ENCODE peak calls at places on chromosome 5, in seven cellular contexts. One of them, this sample, is unnamed.

GRCh38 chr5:79346420-79346824 is 110.5 kb downstream of the JMY start:
- DNase-seq in upper lobe of right lung: no peak
- DNase-seq in heart right ventricle: no peak
- DNase-seq in activated effector memory CD4-positive, alpha-beta T cell treated with Interleukin-2 at 50 U/mL for 16 hours: no peak
- DNase-seq in dermis blood vessel endothelial cell: no peak
- DNase-seq in M059J: peak
- DNase-seq in endothelial cell: no peak
- DNase-seq in this sample: peak

GRCh38 chr5:126676195-126676624 is 75.5 kb downstream of the PHAX start:
- DNase-seq in activated effector memory CD4-positive, alpha-beta T cell treated with Interleukin-2 at 50 U/mL for 16 hours: peak
- DNase-seq in dermis blood vessel endothelial cell: peak
- DNase-seq in upper lobe of right lung: no peak
- DNase-seq in M059J: peak
- DNase-seq in endothelial cell: peak
- DNase-seq in heart right ventricle: no peak
- DNase-seq in this sample: peak

GRCh38 chr5:127042593-127042992 is 12.2 kb upstream of the MARCHF3 start:
- DNase-seq in M059J: no peak
- DNase-seq in endothelial cell: no peak
- DNase-seq in heart right ventricle: no peak
- DNase-seq in upper lobe of right lung: no peak
- DNase-seq in activated effector memory CD4-positive, alpha-beta T cell treated with Interleukin-2 at 50 U/mL for 16 hours: no peak
- DNase-seq in dermis blood vessel endothelial cell: peak
- DNase-seq in this sample: peak

GRCh38 chr5:180831139-180832080 is 28.8 kb upstream of the MGAT1 start:
- DNase-seq in activated effector memory CD4-positive, alpha-beta T cell treated with Interleukin-2 at 50 U/mL for 16 hours: peak
- DNase-seq in heart right ventricle: peak
- DNase-seq in endothelial cell: peak
- DNase-seq in dermis blood vessel endothelial cell: peak
- DNase-seq in upper lobe of right lung: peak
- DNase-seq in M059J: peak
- DNase-seq in this sample: peak

GRCh38 chr5:105745111-105745510 is 1925.6 kb downstream of the EFNA5 start:
- DNase-seq in activated effector memory CD4-positive, alpha-beta T cell treated with Interleukin-2 at 50 U/mL for 16 hours: no peak
- DNase-seq in endothelial cell: no peak
- DNase-seq in heart right ventricle: no peak
- DNase-seq in upper lobe of right lung: no peak
- DNase-seq in M059J: no peak
- DNase-seq in dermis blood vessel endothelial cell: no peak
- DNase-seq in this sample: no peak

GRCh38 chr5:133261993-133262392 is 210.2 kb downstream of the HSPA4 start:
- DNase-seq in heart right ventricle: no peak
- DNase-seq in dermis blood vessel endothelial cell: no peak
- DNase-seq in activated effector memory CD4-positive, alpha-beta T cell treated with Interleukin-2 at 50 U/mL for 16 hours: no peak
- DNase-seq in upper lobe of right lung: no peak
- DNase-seq in endothelial cell: no peak
- DNase-seq in M059J: no peak
- DNase-seq in this sample: no peak

GRCh38 chr5:59542841-59543825 is 350.4 kb downstream of the PDE4D start:
- DNase-seq in dermis blood vessel endothelial cell: peak
- DNase-seq in heart right ventricle: peak
- DNase-seq in endothelial cell: no peak
- DNase-seq in upper lobe of right lung: no peak
- DNase-seq in activated effector memory CD4-positive, alpha-beta T cell treated with Interleukin-2 at 50 U/mL for 16 hours: no peak
- DNase-seq in M059J: peak
- DNase-seq in this sample: no peak

GRCh38 chr5:369151-369939 is 47.8 kb downstream of the AHRR start:
- DNase-seq in dermis blood vessel endothelial cell: peak
- DNase-seq in endothelial cell: no peak
- DNase-seq in M059J: no peak
- DNase-seq in heart right ventricle: no peak
- DNase-seq in activated effector memory CD4-positive, alpha-beta T cell treated with Interleukin-2 at 50 U/mL for 16 hours: no peak
- DNase-seq in upper lobe of right lung: peak
- DNase-seq in this sample: no peak

GRCh38 chr5:180658774-180659564 is 9.6 kb upstream of the FLT4 start:
- DNase-seq in activated effector memory CD4-positive, alpha-beta T cell treated with Interleukin-2 at 50 U/mL for 16 hours: no peak
- DNase-seq in upper lobe of right lung: peak
- DNase-seq in M059J: no peak
- DNase-seq in heart right ventricle: no peak
- DNase-seq in endothelial cell: no peak
- DNase-seq in dermis blood vessel endothelial cell: no peak
- DNase-seq in this sample: no peak

GRCh38 chr5:146032911-146033310 is 72.5 kb downstream of the PLAC8L1 start:
- DNase-seq in endothelial cell: no peak
- DNase-seq in upper lobe of right lung: no peak
- DNase-seq in dermis blood vessel endothelial cell: no peak
- DNase-seq in activated effector memory CD4-positive, alpha-beta T cell treated with Interleukin-2 at 50 U/mL for 16 hours: no peak
- DNase-seq in heart right ventricle: no peak
- DNase-seq in M059J: no peak
- DNase-seq in this sample: no peak

GRCh38 chr5:2546983-2547382 is 204.5 kb downstream of the IRX2 start:
- DNase-seq in activated effector memory CD4-positive, alpha-beta T cell treated with Interleukin-2 at 50 U/mL for 16 hours: no peak
- DNase-seq in heart right ventricle: no peak
- DNase-seq in M059J: no peak
- DNase-seq in upper lobe of right lung: no peak
- DNase-seq in dermis blood vessel endothelial cell: no peak
- DNase-seq in endothelial cell: no peak
- DNase-seq in this sample: no peak

GRCh38 chr5:67037171-67037570 is 159.4 kb downstream of the CD180 start:
- DNase-seq in heart right ventricle: no peak
- DNase-seq in upper lobe of right lung: no peak
- DNase-seq in dermis blood vessel endothelial cell: no peak
- DNase-seq in activated effector memory CD4-positive, alpha-beta T cell treated with Interleukin-2 at 50 U/mL for 16 hours: no peak
- DNase-seq in endothelial cell: no peak
- DNase-seq in M059J: no peak
- DNase-seq in this sample: no peak

GRCh38 chr5:150399158-150400019 is 13.3 kb downstream of the CD74 start:
- DNase-seq in upper lobe of right lung: no peak
- DNase-seq in M059J: peak
- DNase-seq in heart right ventricle: no peak
- DNase-seq in activated effector memory CD4-positive, alpha-beta T cell treated with Interleukin-2 at 50 U/mL for 16 hours: no peak
- DNase-seq in dermis blood vessel endothelial cell: no peak
- DNase-seq in endothelial cell: no peak
- DNase-seq in this sample: no peak

GRCh38 chr5:39055760-39056393 is 18.3 kb downstream of the RICTOR start:
- DNase-seq in M059J: no peak
- DNase-seq in endothelial cell: no peak
- DNase-seq in activated effector memory CD4-positive, alpha-beta T cell treated with Interleukin-2 at 50 U/mL for 16 hours: no peak
- DNase-seq in dermis blood vessel endothelial cell: no peak
- DNase-seq in heart right ventricle: no peak
- DNase-seq in upper lobe of right lung: no peak
- DNase-seq in this sample: no peak

GRCh38 chr5:175846332-175846731 is 25.0 kb upstream of the CPLX2 start:
- DNase-seq in upper lobe of right lung: no peak
- DNase-seq in dermis blood vessel endothelial cell: no peak
- DNase-seq in endothelial cell: no peak
- DNase-seq in heart right ventricle: no peak
- DNase-seq in activated effector memory CD4-positive, alpha-beta T cell treated with Interleukin-2 at 50 U/mL for 16 hours: no peak
- DNase-seq in M059J: no peak
- DNase-seq in this sample: no peak

GRCh38 chr5:35853652-35854051 is 3.0 kb upstream of the IL7R start:
- DNase-seq in endothelial cell: no peak
- DNase-seq in upper lobe of right lung: no peak
- DNase-seq in M059J: no peak
- DNase-seq in activated effector memory CD4-positive, alpha-beta T cell treated with Interleukin-2 at 50 U/mL for 16 hours: peak
- DNase-seq in heart right ventricle: no peak
- DNase-seq in dermis blood vessel endothelial cell: no peak
- DNase-seq in this sample: no peak

GRCh38 chr5:128632264-128632663 is 94.2 kb upstream of the FBN2 start:
- DNase-seq in dermis blood vessel endothelial cell: peak
- DNase-seq in heart right ventricle: no peak
- DNase-seq in endothelial cell: peak
- DNase-seq in activated effector memory CD4-positive, alpha-beta T cell treated with Interleukin-2 at 50 U/mL for 16 hours: no peak
- DNase-seq in M059J: peak
- DNase-seq in upper lobe of right lung: no peak
- DNase-seq in this sample: no peak

GRCh38 chr5:91474201-91474600 is 91.1 kb upstream of the ARRDC3 start:
- DNase-seq in heart right ventricle: no peak
- DNase-seq in activated effector memory CD4-positive, alpha-beta T cell treated with Interleukin-2 at 50 U/mL for 16 hours: no peak
- DNase-seq in dermis blood vessel endothelial cell: no peak
- DNase-seq in upper lobe of right lung: no peak
- DNase-seq in endothelial cell: no peak
- DNase-seq in M059J: peak
- DNase-seq in this sample: no peak

GRCh38 chr5:390571-391491 is 52.1 kb upstream of the EXOC3 start:
- DNase-seq in activated effector memory CD4-positive, alpha-beta T cell treated with Interleukin-2 at 50 U/mL for 16 hours: no peak
- DNase-seq in M059J: no peak
- DNase-seq in endothelial cell: no peak
- DNase-seq in dermis blood vessel endothelial cell: peak
- DNase-seq in heart right ventricle: no peak
- DNase-seq in upper lobe of right lung: peak
- DNase-seq in this sample: no peak

GRCh38 chr5:44665101-44665701 is 143.5 kb upstream of the MRPS30 start:
- DNase-seq in M059J: peak
- DNase-seq in endothelial cell: no peak
- DNase-seq in upper lobe of right lung: no peak
- DNase-seq in activated effector memory CD4-positive, alpha-beta T cell treated with Interleukin-2 at 50 U/mL for 16 hours: no peak
- DNase-seq in dermis blood vessel endothelial cell: no peak
- DNase-seq in heart right ventricle: no peak
- DNase-seq in this sample: no peak

GRCh38 chr5:112210430-112211005 is 208.6 kb downstream of the EPB41L4A start:
- DNase-seq in activated effector memory CD4-positive, alpha-beta T cell treated with Interleukin-2 at 50 U/mL for 16 hours: no peak
- DNase-seq in endothelial cell: peak
- DNase-seq in M059J: peak
- DNase-seq in heart right ventricle: no peak
- DNase-seq in dermis blood vessel endothelial cell: peak
- DNase-seq in upper lobe of right lung: no peak
- DNase-seq in this sample: no peak

GRCh38 chr5:127884416-127884815 is 181.2 kb downstream of the CCDC192 start:
- DNase-seq in M059J: no peak
- DNase-seq in activated effector memory CD4-positive, alpha-beta T cell treated with Interleukin-2 at 50 U/mL for 16 hours: no peak
- DNase-seq in heart right ventricle: no peak
- DNase-seq in endothelial cell: no peak
- DNase-seq in upper lobe of right lung: no peak
- DNase-seq in dermis blood vessel endothelial cell: no peak
- DNase-seq in this sample: no peak

GRCh38 chr5:176866913-176867312 is 32.2 kb downstream of the HK3 start:
- DNase-seq in heart right ventricle: no peak
- DNase-seq in upper lobe of right lung: no peak
- DNase-seq in endothelial cell: no peak
- DNase-seq in activated effector memory CD4-positive, alpha-beta T cell treated with Interleukin-2 at 50 U/mL for 16 hours: no peak
- DNase-seq in M059J: no peak
- DNase-seq in dermis blood vessel endothelial cell: peak
- DNase-seq in this sample: peak

GRCh38 chr5:156694556-156694955 is 155.5 kb upstream of the PPP1R2B start:
- DNase-seq in endothelial cell: no peak
- DNase-seq in M059J: no peak
- DNase-seq in dermis blood vessel endothelial cell: no peak
- DNase-seq in heart right ventricle: no peak
- DNase-seq in upper lobe of right lung: no peak
- DNase-seq in activated effector memory CD4-positive, alpha-beta T cell treated with Interleukin-2 at 50 U/mL for 16 hours: no peak
- DNase-seq in this sample: no peak

GRCh38 chr5:95384485-95385213 is 6.5 kb upstream of the FAM81B start:
- DNase-seq in upper lobe of right lung: no peak
- DNase-seq in activated effector memory CD4-positive, alpha-beta T cell treated with Interleukin-2 at 50 U/mL for 16 hours: no peak
- DNase-seq in M059J: no peak
- DNase-seq in dermis blood vessel endothelial cell: no peak
- DNase-seq in endothelial cell: no peak
- DNase-seq in heart right ventricle: no peak
- DNase-seq in this sample: no peak

GRCh38 chr5:6733411-6734242 is 20.4 kb downstream of the TENT4A start:
- DNase-seq in upper lobe of right lung: no peak
- DNase-seq in activated effector memory CD4-positive, alpha-beta T cell treated with Interleukin-2 at 50 U/mL for 16 hours: no peak
- DNase-seq in heart right ventricle: no peak
- DNase-seq in M059J: no peak
- DNase-seq in dermis blood vessel endothelial cell: no peak
- DNase-seq in endothelial cell: no peak
- DNase-seq in this sample: no peak

GRCh38 chr5:117201016-117201415 is 626.4 kb upstream of the SEMA6A start:
- DNase-seq in endothelial cell: no peak
- DNase-seq in upper lobe of right lung: no peak
- DNase-seq in heart right ventricle: no peak
- DNase-seq in M059J: no peak
- DNase-seq in activated effector memory CD4-positive, alpha-beta T cell treated with Interleukin-2 at 50 U/mL for 16 hours: no peak
- DNase-seq in dermis blood vessel endothelial cell: no peak
- DNase-seq in this sample: no peak

GRCh38 chr5:38291355-38291754 is 33.0 kb downstream of the EGFLAM start:
- DNase-seq in upper lobe of right lung: no peak
- DNase-seq in heart right ventricle: no peak
- DNase-seq in dermis blood vessel endothelial cell: no peak
- DNase-seq in endothelial cell: no peak
- DNase-seq in activated effector memory CD4-positive, alpha-beta T cell treated with Interleukin-2 at 50 U/mL for 16 hours: no peak
- DNase-seq in M059J: peak
- DNase-seq in this sample: peak

GRCh38 chr5:67673618-67674017 is 477.0 kb upstream of the CD180 start:
- DNase-seq in activated effector memory CD4-positive, alpha-beta T cell treated with Interleukin-2 at 50 U/mL for 16 hours: no peak
- DNase-seq in upper lobe of right lung: no peak
- DNase-seq in dermis blood vessel endothelial cell: no peak
- DNase-seq in M059J: no peak
- DNase-seq in heart right ventricle: no peak
- DNase-seq in endothelial cell: no peak
- DNase-seq in this sample: no peak

GRCh38 chr5:177022386-177023246 is at the start of gene ZNF346:
- DNase-seq in M059J: peak
- DNase-seq in dermis blood vessel endothelial cell: peak
- DNase-seq in endothelial cell: peak
- DNase-seq in activated effector memory CD4-positive, alpha-beta T cell treated with Interleukin-2 at 50 U/mL for 16 hours: peak
- DNase-seq in heart right ventricle: peak
- DNase-seq in upper lobe of right lung: peak
- DNase-seq in this sample: peak

GRCh38 chr5:35478856-35479682 is 138.6 kb upstream of the SPEF2 start:
- DNase-seq in M059J: peak
- DNase-seq in activated effector memory CD4-positive, alpha-beta T cell treated with Interleukin-2 at 50 U/mL for 16 hours: no peak
- DNase-seq in heart right ventricle: no peak
- DNase-seq in upper lobe of right lung: no peak
- DNase-seq in dermis blood vessel endothelial cell: no peak
- DNase-seq in endothelial cell: no peak
- DNase-seq in this sample: no peak

GRCh38 chr5:2193923-2194555 is 311.3 kb upstream of the IRX4 start:
- DNase-seq in activated effector memory CD4-positive, alpha-beta T cell treated with Interleukin-2 at 50 U/mL for 16 hours: no peak
- DNase-seq in heart right ventricle: no peak
- DNase-seq in M059J: no peak
- DNase-seq in upper lobe of right lung: no peak
- DNase-seq in dermis blood vessel endothelial cell: no peak
- DNase-seq in endothelial cell: no peak
- DNase-seq in this sample: no peak

GRCh38 chr5:81400375-81400774 is 6.4 kb upstream of the ACOT12 start:
- DNase-seq in endothelial cell: no peak
- DNase-seq in heart right ventricle: no peak
- DNase-seq in dermis blood vessel endothelial cell: no peak
- DNase-seq in upper lobe of right lung: no peak
- DNase-seq in M059J: no peak
- DNase-seq in activated effector memory CD4-positive, alpha-beta T cell treated with Interleukin-2 at 50 U/mL for 16 hours: no peak
- DNase-seq in this sample: no peak

GRCh38 chr5:175614223-175614622 is 43.6 kb upstream of the HRH2 start:
- DNase-seq in upper lobe of right lung: no peak
- DNase-seq in heart right ventricle: no peak
- DNase-seq in activated effector memory CD4-positive, alpha-beta T cell treated with Interleukin-2 at 50 U/mL for 16 hours: no peak
- DNase-seq in dermis blood vessel endothelial cell: no peak
- DNase-seq in M059J: no peak
- DNase-seq in endothelial cell: no peak
- DNase-seq in this sample: no peak

This sample was measured in K562.